ENCODE peak calls at places on chromosome 5, in seven cellular contexts. P is Peyer's patch, J is adipocyte, G is prostate gland, M is GM23338, Y is upper lobe of right lung, R is MM.1S. D is an unnamed sample.

GRCh38 chr5:145737578-145737977 is 97.6 kb downstream of the PRELID2 start:
- DNase-seq in P (peak; percentile 59), J (no peak), G (no peak), M (no peak), Y (no peak), R (no peak), D (no peak)

GRCh38 chr5:7926296-7926695 is 57.3 kb downstream of the MTRR start:
- DNase-seq in P (no peak), J (peak; percentile 59), G (no peak), M (no peak), Y (no peak), R (no peak), D (no peak)

GRCh38 chr5:93423333-93423714 is 157.7 kb downstream of the NR2F1-AS1 start:
- DNase-seq in P (no peak), J (no peak), G (no peak), M (no peak), Y (no peak), R (no peak), D (no peak)

GRCh38 chr5:175380701-175381100 is 63.3 kb downstream of the DRD1 start:
- DNase-seq in P (no peak), J (no peak), G (no peak), M (no peak), Y (no peak), R (no peak), D (no peak)

GRCh38 chr5:56612353-56612752 is 203.0 kb upstream of the MAP3K1 start:
- DNase-seq in P (no peak), J (no peak), G (no peak), M (no peak), Y (no peak), R (no peak), D (no peak)

GRCh38 chr5:5492087-5492933 is 69.8 kb downstream of the ICE1 start:
- DNase-seq in P (peak; percentile 52), J (peak; percentile 68), G (no peak), M (peak; percentile 79), Y (no peak), R (peak; percentile 49), D (peak; percentile 81)

GRCh38 chr5:96264047-96264446 is 169.0 kb downstream of the PCSK1 start:
- DNase-seq in P (no peak), J (no peak), G (no peak), M (no peak), Y (no peak), R (no peak), D (no peak)

GRCh38 chr5:37554938-37555337 is 175.8 kb downstream of the WDR70 start:
- DNase-seq in P (no peak), J (no peak), G (no peak), M (peak; percentile 71), Y (no peak), R (peak; percentile 28), D (peak; percentile 14)

GRCh38 chr5:72517961-72518690 is 10.9 kb upstream of the ZNF366 start:
- DNase-seq in P (peak; percentile 61), J (no peak), G (no peak), M (no peak), Y (peak; percentile 74), R (no peak), D (no peak)

GRCh38 chr5:157076558-157076957 is 17.6 kb upstream of the HAVCR1 start:
- DNase-seq in P (no peak), J (peak; percentile 75), G (no peak), M (no peak), Y (no peak), R (peak; percentile 78), D (no peak)

GRCh38 chr5:129460121-129460950 is at the start of gene ADAMTS19:
- DNase-seq in P (peak; percentile 49), J (peak; percentile 82), G (no peak), M (peak; percentile 76), Y (no peak), R (peak; percentile 60), D (peak; percentile 61)

GRCh38 chr5:116747881-116748280 is 173.3 kb upstream of the SEMA6A start:
- DNase-seq in P (no peak), J (no peak), G (no peak), M (no peak), Y (no peak), R (no peak), D (no peak)

GRCh38 chr5:27328480-27328879 is 290.1 kb upstream of the CDH9 start:
- DNase-seq in P (no peak), J (peak; percentile 63), G (no peak), M (no peak), Y (no peak), R (no peak), D (no peak)

GRCh38 chr5:63931841-63932240 is 30.4 kb downstream of the HTR1A start:
- DNase-seq in P (no peak), J (no peak), G (no peak), M (no peak), Y (no peak), R (no peak), D (no peak)

GRCh38 chr5:178524093-178524882 is 65.9 kb downstream of the COL23A1 start:
- DNase-seq in P (no peak), J (no peak), G (no peak), M (no peak), Y (no peak), R (no peak), D (no peak)

GRCh38 chr5:135729582-135729879 is 104.9 kb upstream of the SLC25A48 start:
- DNase-seq in P (no peak), J (no peak), G (no peak), M (peak; percentile 57), Y (no peak), R (no peak), D (no peak)

GRCh38 chr5:33939863-33940262 is 3.7 kb downstream of the RXFP3 start:
- DNase-seq in P (no peak), J (peak; percentile 45), G (no peak), M (no peak), Y (no peak), R (no peak), D (no peak)

GRCh38 chr5:94832685-94833084 is 214.2 kb downstream of the SLF1 start:
- DNase-seq in P (no peak), J (no peak), G (no peak), M (no peak), Y (no peak), R (no peak), D (no peak)

GRCh38 chr5:39498247-39498952 is 73.6 kb upstream of the DAB2 start:
- DNase-seq in P (no peak), J (peak; percentile 64), G (no peak), M (no peak), Y (no peak), R (no peak), D (no peak)

GRCh38 chr5:143322178-143322577 is 81.3 kb downstream of the NR3C1 start:
- DNase-seq in P (no peak), J (no peak), G (no peak), M (no peak), Y (no peak), R (no peak), D (no peak)
- H3K4me1 ChIP-seq in P (no peaks in the 10 kb centered on the region), J (peaks cover 32% of the 10 kb centered on the region), G (no peaks in the 10 kb centered on the region), M (no peaks in the 10 kb centered on the region), Y (peaks cover 49% of the 10 kb centered on the region), R (peaks cover 7% of the 10 kb centered on the region), D (peaks cover 18% of the 10 kb centered on the region)

GRCh38 chr5:90353254-90353653 is 56.3 kb downstream of the CETN3 start:
- DNase-seq in P (no peak), J (no peak), G (no peak), M (no peak), Y (no peak), R (no peak), D (no peak)

GRCh38 chr5:90359073-90359804 is 50.3 kb downstream of the CETN3 start:
- DNase-seq in P (no peak), J (no peak), G (no peak), M (peak; percentile 18), Y (no peak), R (no peak), D (no peak)

GRCh38 chr5:90351101-90351500 is 58.5 kb downstream of the CETN3 start:
- DNase-seq in P (no peak), J (no peak), G (no peak), M (no peak), Y (no peak), R (no peak), D (no peak)

GRCh38 chr5:90356612-90357011 is 52.9 kb downstream of the CETN3 start:
- DNase-seq in P (no peak), J (peak; percentile 46), G (no peak), M (no peak), Y (no peak), R (no peak), D (peak; percentile 3)

GRCh38 chr5:90355635-90356034 is 53.9 kb downstream of the CETN3 start:
- DNase-seq in P (no peak), J (no peak), G (no peak), M (no peak), Y (no peak), R (no peak), D (no peak)
- H3K4me1 ChIP-seq in P (no peaks in the 10 kb centered on the region), J (peaks cover 4% of the 10 kb centered on the region), G (no peaks in the 10 kb centered on the region), M (peaks cover 4% of the 10 kb centered on the region), Y (no peaks in the 10 kb centered on the region), R (no peaks in the 10 kb centered on the region), D (peaks cover 2% of the 10 kb centered on the region)

GRCh38 chr5:140176028-140176382 is 1.0 kb downstream of the CYSTM1 start:
- DNase-seq in P (no peak), J (no peak), G (no peak), M (peak; percentile 14), Y (no peak), R (no peak), D (no peak)

GRCh38 chr5:140175367-140176027 is 509 bp downstream of the CYSTM1 start:
- DNase-seq in P (peak; percentile 89), J (peak; percentile 91), G (peak; percentile 56), M (peak; percentile 79), Y (peak; percentile 91), R (peak; percentile 45), D (peak; percentile 83)

GRCh38 chr5:140178482-140179116 is 3.6 kb downstream of the CYSTM1 start:
- DNase-seq in P (no peak), J (no peak), G (no peak), M (no peak), Y (no peak), R (no peak), D (no peak)

GRCh38 chr5:140181002-140181483 is 6.1 kb downstream of the CYSTM1 start:
- DNase-seq in P (peak; percentile 66), J (no peak), G (no peak), M (no peak), Y (no peak), R (peak; percentile 73), D (peak; percentile 39)

DNA sequence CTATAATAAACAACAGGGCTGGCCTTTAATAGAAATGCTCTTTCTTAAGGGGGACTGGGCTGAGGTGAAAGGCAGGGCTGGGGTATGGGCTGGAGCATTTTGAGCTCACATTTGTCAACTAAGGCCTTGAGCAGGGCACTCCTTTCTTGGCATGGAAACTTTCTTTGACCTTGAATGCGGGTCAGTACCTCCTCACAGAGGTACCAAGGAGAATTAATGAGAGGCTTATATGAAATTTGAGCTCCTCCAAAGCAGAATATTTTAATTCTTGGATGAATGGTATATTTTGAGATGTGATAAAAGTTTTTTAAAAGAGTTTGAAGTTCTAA is 3.1 kb downstream of the CYSTM1 start:
- DNase-seq in P (no peak), J (no peak), G (no peak), M (no peak), Y (no peak), R (no peak), D (no peak)
- H3K4me1 ChIP-seq in P (peaks cover 4% of the 10 kb centered on the region), J (peaks cover 67% of the 10 kb centered on the region), G (no peaks in the 10 kb centered on the region), M (peaks cover 19% of the 10 kb centered on the region), Y (peaks cover 60% of the 10 kb centered on the region), R (peaks cover 22% of the 10 kb centered on the region), D (peaks cover 11% of the 10 kb centered on the region)

DNA sequence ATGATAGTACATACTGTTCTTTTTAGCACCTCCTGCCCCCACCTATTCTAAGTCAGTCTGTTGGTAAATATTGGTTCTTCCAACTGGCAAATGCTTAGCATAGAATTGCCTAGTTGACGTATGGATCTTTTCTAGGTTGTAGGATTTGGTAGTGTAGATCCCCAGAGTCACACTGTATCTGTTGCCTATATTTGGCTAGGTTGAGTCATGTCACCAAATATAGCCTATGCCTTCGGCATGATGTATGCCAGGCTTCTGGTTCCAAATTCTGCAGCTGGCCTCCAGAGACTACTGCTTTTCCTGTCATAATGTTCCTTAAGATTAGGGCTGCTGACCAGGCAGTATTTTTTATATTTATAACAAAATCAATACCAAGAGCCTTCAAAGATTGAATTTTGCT is 38.2 kb downstream of the CPEB4 start:
- DNase-seq in P (no peak), J (peak; percentile 43), G (no peak), M (no peak), Y (no peak), R (no peak), D (no peak)
- H3K4me1 ChIP-seq in P (no peaks in the 10 kb centered on the region), J (peaks cover 39% of the 10 kb centered on the region), G (peaks cover 12% of the 10 kb centered on the region), M (peaks cover 16% of the 10 kb centered on the region), Y (peaks cover 46% of the 10 kb centered on the region), R (peaks cover 84% of the 10 kb centered on the region), D (peaks cover 4% of the 10 kb centered on the region)

D was measured in SK-N-SH.